ENCODE peak calls at places on chromosome 4, in eight cellular contexts. B, Y, G, F, Q, V, R and C are unnamed samples.

GRCh38 chr4:153748378-153748777 is 11.4 kb downstream of the RNF175 start:
- DNase-seq in B (no peak), Y (no peak), G (no peak), F (no peak), Q (peak), V (no peak), R (no peak), C (no peak)

GRCh38 chr4:111449657-111450056 is 695.6 kb upstream of the FAM241A start:
- DNase-seq in B (no peak), Y (no peak), G (no peak), F (no peak), Q (no peak), V (no peak), R (no peak), C (no peak)

GRCh38 chr4:6749340-6750171 is 33.0 kb upstream of the KIAA0232 start:
- DNase-seq in B (no peak), Y (no peak), G (no peak), F (no peak), Q (no peak), V (peak), R (no peak), C (no peak)

GRCh38 chr4:141028024-141028529 is 105.2 kb downstream of the RNF150 start:
- DNase-seq in B (no peak), Y (peak), G (no peak), F (no peak), Q (peak), V (no peak), R (no peak), C (peak)

GRCh38 chr4:108247511-108248088 is 78.9 kb upstream of the LEF1 start:
- DNase-seq in B (no peak), Y (peak), G (peak), F (peak), Q (no peak), V (no peak), R (no peak), C (peak)

GRCh38 chr4:77152421-77152820 is 4.6 kb upstream of the CCNG2 start:
- DNase-seq in B (no peak), Y (no peak), G (no peak), F (no peak), Q (no peak), V (no peak), R (no peak), C (no peak)

GRCh38 chr4:105022811-105023667 is 123.6 kb upstream of the TET2 start:
- DNase-seq in B (no peak), Y (no peak), G (no peak), F (no peak), Q (no peak), V (no peak), R (no peak), C (no peak)

GRCh38 chr4:23943478-23943877 is 53.6 kb upstream of the PPARGC1A start:
- DNase-seq in B (no peak), Y (no peak), G (no peak), F (no peak), Q (no peak), V (no peak), R (no peak), C (no peak)

GRCh38 chr4:182578402-182578801 is 335.2 kb downstream of the TENM3 start:
- DNase-seq in B (no peak), Y (no peak), G (no peak), F (no peak), Q (peak), V (no peak), R (no peak), C (no peak)

GRCh38 chr4:87100093-87100634 is 120.3 kb downstream of the KLHL8 start:
- DNase-seq in B (no peak), Y (no peak), G (no peak), F (no peak), Q (no peak), V (no peak), R (no peak), C (no peak)

GRCh38 chr4:6907658-6908191 is 1.9 kb upstream of the TBC1D14 start:
- DNase-seq in B (no peak), Y (no peak), G (no peak), F (peak), Q (no peak), V (no peak), R (peak), C (no peak)

GRCh38 chr4:8199594-8200301 is 658 bp downstream of the SH3TC1 start:
- DNase-seq in B (no peak), Y (no peak), G (no peak), F (no peak), Q (no peak), V (no peak), R (peak), C (no peak)

GRCh38 chr4:113635739-113636437 is 125.7 kb downstream of the CAMK2D start:
- DNase-seq in B (no peak), Y (no peak), G (no peak), F (no peak), Q (peak), V (no peak), R (no peak), C (no peak)

GRCh38 chr4:16616981-16617380 is 281.5 kb downstream of the LDB2 start:
- DNase-seq in B (no peak), Y (no peak), G (no peak), F (no peak), Q (no peak), V (no peak), R (no peak), C (no peak)

GRCh38 chr4:177482367-177482766 is 40.1 kb upstream of the AGA start:
- DNase-seq in B (no peak), Y (no peak), G (no peak), F (no peak), Q (no peak), V (no peak), R (no peak), C (no peak)

GRCh38 chr4:81380364-81380853 is 91.3 kb downstream of the RASGEF1B start:
- DNase-seq in B (no peak), Y (peak), G (no peak), F (no peak), Q (no peak), V (no peak), R (no peak), C (peak)

GRCh38 chr4:86098691-86099090 is 261.2 kb downstream of the MAPK10 start:
- DNase-seq in B (no peak), Y (no peak), G (no peak), F (no peak), Q (no peak), V (no peak), R (no peak), C (no peak)

GRCh38 chr4:168499241-168499640 is 2.4 kb downstream of the PALLD start:
- DNase-seq in B (no peak), Y (no peak), G (no peak), F (no peak), Q (no peak), V (no peak), R (no peak), C (no peak)

GRCh38 chr4:67332627-67333026 is 212.7 kb downstream of the CENPC start:
- DNase-seq in B (no peak), Y (no peak), G (peak), F (no peak), Q (no peak), V (no peak), R (no peak), C (no peak)

GRCh38 chr4:112604590-112604989 is 32.1 kb downstream of the ZGRF1 start:
- DNase-seq in B (no peak), Y (peak), G (peak), F (peak), Q (no peak), V (no peak), R (peak), C (peak)

GRCh38 chr4:1169691-1170096 is 2.7 kb downstream of the SPON2 start:
- DNase-seq in B (no peak), Y (no peak), G (no peak), F (no peak), Q (no peak), V (no peak), R (no peak), C (no peak)

GRCh38 chr4:4859010-4859798 is at the start of gene MSX1:
- DNase-seq in B (no peak), Y (peak), G (peak), F (peak), Q (peak), V (peak), R (peak), C (peak)

GRCh38 chr4:148454835-148455234 is 12.6 kb upstream of the NR3C2 start:
- DNase-seq in B (no peak), Y (no peak), G (no peak), F (no peak), Q (peak), V (no peak), R (no peak), C (no peak)

GRCh38 chr4:25402521-25402920 is 25.5 kb downstream of the ANAPC4 start:
- DNase-seq in B (no peak), Y (no peak), G (no peak), F (no peak), Q (no peak), V (no peak), R (no peak), C (no peak)

GRCh38 chr4:76987153-76987562 is 37.6 kb downstream of the SEPTIN11 start:
- DNase-seq in B (no peak), Y (no peak), G (no peak), F (no peak), Q (peak), V (no peak), R (no peak), C (peak)

GRCh38 chr4:20662851-20663250 is 37.4 kb upstream of the PACRGL start:
- DNase-seq in B (no peak), Y (no peak), G (no peak), F (no peak), Q (peak), V (no peak), R (no peak), C (no peak)

GRCh38 chr4:55458164-55458563 is 62.4 kb downstream of the TMEM165 start:
- DNase-seq in B (no peak), Y (no peak), G (no peak), F (no peak), Q (no peak), V (no peak), R (no peak), C (no peak)

GRCh38 chr4:139540161-139540560 is 15.9 kb downstream of the SETD7 start:
- DNase-seq in B (no peak), Y (no peak), G (no peak), F (no peak), Q (no peak), V (no peak), R (no peak), C (no peak)

GRCh38 chr4:184854673-184855072 is 28.9 kb upstream of the ACSL1 start:
- DNase-seq in B (no peak), Y (no peak), G (no peak), F (no peak), Q (no peak), V (no peak), R (peak), C (no peak)